ENCODE peak calls at places on chromosomes 4 and X, in nine cellular contexts. G, H, C, Z, P, L, X, I and N are unnamed samples.

GRCh38 chr4:89723096-89723495 is 113.9 kb downstream of the SNCA start:
- DNase-seq in I (no peak), G (no peak), H (no peak), C (no peak), L (no peak), Z (no peak), P (no peak), X (no peak), N (no peak)

GRCh38 chr4:19575959-19576358 is 675.7 kb upstream of the SLIT2 start:
- DNase-seq in Z (no peak), H (no peak), I (no peak), X (no peak), P (no peak), G (no peak), C (no peak), L (no peak), N (no peak)

GRCh38 chr4:120557372-120557771 is 365.2 kb downstream of the PRDM5 start:
- DNase-seq in Z (no peak), G (peak), L (no peak), X (no peak), C (no peak), P (no peak), H (no peak), I (peak), N (no peak)

GRCh38 chr4:186772936-186773335 is 49.3 kb upstream of the FAT1 start:
- DNase-seq in C (no peak), H (no peak), P (no peak), Z (no peak), X (no peak), L (no peak), G (peak), I (peak), N (no peak)

GRCh38 chr4:6523251-6523650 is 50.8 kb upstream of the PPP2R2C start:
- DNase-seq in L (no peak), P (no peak), I (peak), Z (no peak), G (no peak), C (no peak), H (no peak), X (no peak), N (no peak)

GRCh38 chr4:110087116-110087708 is 111.2 kb downstream of the ELOVL6 start:
- DNase-seq in H (no peak), L (no peak), C (no peak), P (no peak), G (peak), X (no peak), I (peak), Z (no peak), N (peak)

GRCh38 chr4:784401-785331 is 41.3 kb downstream of the CPLX1 start:
- DNase-seq in H (no peak), Z (no peak), G (no peak), C (no peak), X (no peak), L (no peak), I (no peak), P (no peak), N (no peak)

GRCh38 chrX:21747523-21747922 is 10.4 kb downstream of the SMPX start:
- DNase-seq in G (no peak), P (peak), X (no peak), H (no peak), L (no peak), I (no peak), C (no peak), Z (no peak), N (no peak)

GRCh38 chr4:77156912-77157858 is at the start of gene CCNG2:
- DNase-seq in C (peak), L (peak), P (peak), Z (peak), H (peak), X (peak), I (peak), G (peak), N (peak)

GRCh38 chr4:107034091-107034698 is 1.9 kb downstream of the DKK2 start:
- DNase-seq in G (peak), C (peak), X (no peak), L (no peak), I (no peak), H (no peak), P (peak), Z (no peak), N (peak)

GRCh38 chr4:112668131-112668530 is 31.2 kb downstream of the LARP7 start:
- DNase-seq in H (no peak), G (no peak), P (peak), L (no peak), I (no peak), X (no peak), Z (no peak), C (no peak), N (no peak)

GRCh38 chr4:1246901-1247810 is 1.8 kb downstream of the CTBP1 start:
- DNase-seq in G (no peak), Z (no peak), C (peak), I (no peak), X (no peak), L (no peak), H (peak), P (peak), N (no peak)

GRCh38 chr4:128858875-128859696 is 49.6 kb downstream of the JADE1 start:
- DNase-seq in C (no peak), Z (no peak), P (no peak), H (no peak), G (peak), L (no peak), X (no peak), I (peak), N (no peak)

GRCh38 chr4:138037716-138038115 is 204.4 kb downstream of the SLC7A11 start:
- DNase-seq in Z (no peak), C (no peak), P (no peak), L (no peak), X (no peak), H (no peak), G (peak), I (peak), N (no peak)

GRCh38 chrX:48684134-48684533 is 535 bp downstream of the WAS start:
- DNase-seq in G (no peak), Z (no peak), I (no peak), X (no peak), P (no peak), H (no peak), C (no peak), L (no peak), N (no peak)

GRCh38 chr4:55397521-55398321 is 2.0 kb downstream of the TMEM165 start:
- DNase-seq in C (no peak), Z (no peak), P (peak), L (no peak), G (peak), X (no peak), I (peak), H (no peak), N (peak)

GRCh38 chr4:27974339-27974738 is 1113.7 kb downstream of the STIM2 start:
- DNase-seq in L (no peak), H (no peak), G (no peak), Z (no peak), I (no peak), C (no peak), P (no peak), X (no peak), N (no peak)

GRCh38 chrX:134745636-134746378 is 87.5 kb upstream of the PLAC1 start:
- DNase-seq in Z (no peak), P (no peak), H (peak), C (no peak), G (no peak), L (no peak), X (no peak), I (no peak), N (no peak)

GRCh38 chr4:19693949-19694597 is 557.6 kb upstream of the SLIT2 start:
- DNase-seq in P (no peak), I (no peak), H (no peak), G (no peak), Z (no peak), C (no peak), L (no peak), X (no peak), N (no peak)

GRCh38 chr4:187541666-187542065 is 453.9 kb upstream of the ZFP42 start:
- DNase-seq in G (no peak), X (no peak), Z (no peak), L (no peak), C (no peak), P (no peak), I (no peak), H (no peak), N (peak)

GRCh38 chrX:86002076-86002896 is 45.1 kb downstream of the CHM start:
- DNase-seq in G (peak), H (peak), C (no peak), P (peak), L (no peak), Z (no peak), I (peak), X (no peak), N (peak)

GRCh38 chrX:149829751-149830191 is 48.0 kb downstream of the MAGEA9 start:
- DNase-seq in I (peak), L (peak), P (peak), X (no peak), H (no peak), C (no peak), Z (peak), G (peak), N (peak)

GRCh38 chrX:69070949-69071650 is 94.2 kb downstream of the PJA1 start:
- DNase-seq in X (no peak), H (no peak), Z (no peak), G (no peak), L (no peak), P (no peak), C (peak), I (no peak), N (no peak)

GRCh38 chrX:23369037-23369436 is 34.4 kb downstream of the PTCHD1 start:
- DNase-seq in P (no peak), C (no peak), L (no peak), H (no peak), X (no peak), Z (no peak), G (no peak), I (no peak), N (no peak)

GRCh38 chrX:151004085-151004484 is 20.9 kb downstream of the HMGB3 start:
- DNase-seq in I (peak), Z (no peak), X (no peak), C (no peak), L (no peak), P (peak), G (no peak), H (no peak), N (no peak)
- TF ChIP-seq CTCF in I (peak), Z (no peak), X (no peak), C (peak), L (no peak), P (peak), G (no peak), H (no peak), N (no peak)

DNA sequence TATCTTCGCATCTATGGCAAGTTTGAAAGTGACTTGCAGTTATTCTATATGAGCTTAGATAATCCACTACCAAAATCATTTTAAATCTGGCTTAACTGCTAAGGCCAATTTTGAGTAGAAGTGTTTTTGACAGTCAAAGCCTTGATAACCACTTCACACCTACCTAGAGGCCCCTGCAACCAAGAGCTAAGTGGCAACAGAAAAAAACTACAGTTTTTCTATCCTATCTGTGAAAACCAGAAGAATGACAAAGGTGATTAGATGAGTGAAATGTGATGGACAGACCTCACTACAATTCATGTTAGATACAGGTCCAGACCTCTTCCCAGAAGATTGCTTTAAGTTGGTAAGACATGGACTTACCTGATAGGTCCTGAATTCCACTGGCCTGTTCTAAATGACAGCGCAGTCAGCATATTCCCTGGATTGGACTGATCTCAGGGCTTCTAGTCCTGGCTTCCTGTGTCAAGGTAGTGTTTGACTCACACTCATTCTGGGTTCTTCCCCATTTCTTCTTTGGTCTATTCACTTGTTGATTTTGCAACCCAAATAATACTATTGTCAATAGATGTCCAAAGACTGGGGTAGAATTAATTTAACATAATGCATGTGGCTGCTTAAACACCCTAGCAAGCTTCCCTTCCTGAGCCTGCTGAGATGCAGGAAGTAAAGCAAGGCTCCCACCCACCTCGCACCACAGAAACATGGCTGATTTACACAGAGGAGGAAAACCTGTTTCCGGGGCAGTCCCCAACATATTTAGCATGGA is 65.1 kb downstream of the PPP3CA start:
- DNase-seq in X (no peak), L (no peak), G (no peak), C (no peak), P (no peak), Z (no peak), H (no peak), I (no peak), N (no peak)
- H3K27ac ChIP-seq in X (no peak), L (no peak), G (no peak), C (no peak), P (no peak), Z (no peak), H (no peak), I (no peak), N (no peak)

GRCh38 chrX:12704706-12705105 is 86.5 kb upstream of the PRPS2 start:
- DNase-seq in L (no peak), G (no peak), I (no peak), C (no peak), Z (no peak), P (no peak), X (no peak), H (no peak), N (no peak)

GRCh38 chrX:12700745-12701144 is 90.5 kb upstream of the PRPS2 start:
- DNase-seq in X (no peak), I (no peak), G (no peak), C (no peak), P (no peak), H (no peak), Z (no peak), L (no peak), N (no peak)

GRCh38 chrX:12701625-12702024 is 89.6 kb upstream of the PRPS2 start:
- DNase-seq in Z (no peak), P (peak), L (no peak), H (peak), X (peak), C (peak), G (peak), I (peak), N (peak)

DNA sequence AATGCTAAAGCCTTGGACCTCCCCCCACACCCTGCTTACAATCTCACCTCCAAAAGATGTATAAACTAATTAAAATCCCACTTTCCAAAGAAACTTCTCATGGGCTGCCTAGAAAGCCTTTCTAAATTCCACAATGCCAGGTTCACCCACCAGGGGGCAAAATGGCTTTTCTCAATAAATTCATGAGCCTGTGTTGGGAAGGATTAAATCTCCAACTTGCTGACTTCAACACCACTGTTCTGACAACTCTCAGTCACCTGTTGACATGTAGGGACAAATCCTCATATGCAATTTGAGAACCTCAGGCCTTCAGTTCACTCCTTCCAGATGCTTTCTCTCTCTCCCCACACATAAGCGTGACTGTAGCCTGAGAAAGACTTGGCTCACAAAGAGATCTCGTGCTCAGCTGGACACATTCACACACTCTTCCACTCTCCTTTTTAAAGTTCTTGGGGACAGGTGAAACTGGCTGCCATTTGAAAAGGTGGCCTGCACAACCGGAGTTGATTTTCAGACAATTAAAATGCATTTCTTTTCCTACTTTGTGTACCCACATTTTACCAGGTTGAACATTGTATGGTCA is 88.6 kb upstream of the PRPS2 start:
- DNase-seq in X (no peak), I (no peak), Z (no peak), P (peak), G (no peak), L (no peak), H (no peak), C (no peak), N (no peak)
- TF ChIP-seq CTCF in X (peak), I (peak), Z (no peak), P (peak), G (peak), L (no peak), H (no peak), C (no peak), N (no peak)

DNA sequence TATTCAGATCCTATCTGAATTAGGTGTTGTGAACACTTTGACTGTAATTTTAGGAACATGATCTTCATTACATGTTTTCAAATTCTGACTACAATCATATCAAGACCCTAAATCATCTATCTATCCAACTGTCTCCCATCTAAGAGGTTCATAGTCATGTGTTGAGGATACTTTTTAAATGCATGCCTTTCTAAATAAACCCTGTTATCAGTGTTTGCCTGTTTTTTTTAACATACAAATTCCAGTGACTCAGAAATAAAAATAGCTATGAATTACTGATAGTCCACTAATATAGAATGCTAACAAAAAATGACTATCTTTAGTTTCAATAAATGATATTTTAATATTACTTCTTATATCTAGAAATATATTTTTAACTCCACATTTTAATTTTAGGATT is 8.0 kb downstream of the RAB28 start:
- DNase-seq in G (no peak), H (no peak), Z (no peak), I (no peak), L (no peak), P (no peak), C (no peak), X (no peak), N (no peak)
- H3K27ac ChIP-seq in G (no peak), H (no peak), Z (no peak), I (no peak), L (no peak), P (no peak), C (no peak), X (no peak), N (no peak)

DNA sequence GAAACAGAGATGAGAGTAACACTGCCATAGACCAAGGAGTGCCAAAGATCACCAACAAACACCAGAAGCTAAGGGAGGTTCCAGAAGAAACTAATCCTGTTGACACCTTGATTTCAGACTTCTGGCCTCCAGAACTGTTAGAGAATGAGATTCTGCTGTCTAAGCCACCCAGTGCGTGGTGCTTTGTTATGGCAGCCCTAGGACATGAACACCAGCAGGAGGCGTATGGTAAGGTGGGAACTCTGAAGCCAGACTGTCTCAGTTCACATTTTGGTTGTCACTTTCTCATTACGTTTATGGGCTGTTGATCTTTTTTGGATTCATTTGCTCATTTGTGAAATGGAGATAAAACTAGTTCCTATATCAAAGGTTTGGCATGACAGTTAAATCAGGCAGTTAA is 142.9 kb downstream of the DCHS2 start:
- DNase-seq in L (no peak), Z (no peak), C (no peak), X (no peak), H (no peak), G (no peak), P (no peak), I (no peak), N (no peak)
- TF ChIP-seq CTCF in L (no peak), Z (no peak), C (no peak), X (no peak), H (no peak), G (no peak), P (peak), I (no peak), N (no peak)

GRCh38 chr4:104022871-104023270 is 303.1 kb upstream of the TACR3 start:
- DNase-seq in I (no peak), G (no peak), C (no peak), X (no peak), P (peak), Z (no peak), L (no peak), H (no peak), N (no peak)
- H3K27ac ChIP-seq in I (no peak), G (no peak), C (no peak), X (no peak), P (no peak), Z (no peak), L (no peak), H (no peak), N (no peak)

GRCh38 chr4:172666711-172667368 is 501.8 kb upstream of the GALNT7 start:
- DNase-seq in I (peak), X (no peak), P (peak), Z (no peak), L (no peak), H (no peak), C (no peak), G (no peak), N (no peak)
- TF ChIP-seq CTCF in I (no peak), X (no peak), P (peak), Z (no peak), L (no peak), H (no peak), C (no peak), G (no peak), N (no peak)

GRCh38 chrX:155026727-155027508 is at the start of gene FUNDC2:
- DNase-seq in L (peak), Z (peak), C (peak), H (peak), I (peak), X (peak), P (peak), G (peak), N (peak)

GRCh38 chrX:155026420-155026726 is 271 bp upstream of the FUNDC2 start:
- DNase-seq in X (peak), H (no peak), G (no peak), C (no peak), L (no peak), I (no peak), Z (no peak), P (no peak), N (no peak)

GRCh38 chrX:155027509-155028066 is 944 bp downstream of the FUNDC2 start:
- DNase-seq in Z (no peak), P (no peak), C (no peak), X (no peak), I (peak), G (peak), L (no peak), H (no peak), N (peak)

GRCh38 chrX:155028749-155029360 is 2.2 kb downstream of the FUNDC2 start:
- DNase-seq in I (peak), H (no peak), L (no peak), C (no peak), X (no peak), P (no peak), Z (no peak), G (peak), N (no peak)

DNA sequence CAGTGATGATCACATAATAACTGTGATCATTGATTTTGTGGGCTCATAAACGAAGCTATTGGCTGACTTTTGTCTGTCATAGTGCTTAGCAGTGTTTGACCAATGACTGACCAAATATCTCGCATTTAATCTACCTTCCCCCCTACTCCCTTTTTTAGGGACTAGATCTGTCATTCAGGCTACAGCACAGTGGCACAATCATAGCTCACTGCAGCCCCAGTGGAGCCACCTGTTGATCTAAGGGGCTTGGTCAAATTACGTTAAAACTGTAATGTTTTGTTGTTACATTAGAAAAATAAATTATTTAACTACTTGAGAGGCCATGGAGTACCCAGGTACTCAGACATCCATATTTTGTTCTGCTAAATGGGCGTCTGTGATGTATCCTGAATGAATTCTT is 1.5 kb downstream of the FUNDC2 start:
- DNase-seq in H (no peak), L (no peak), Z (no peak), C (no peak), P (peak), X (no peak), I (no peak), G (no peak), N (no peak)
- H3K27ac ChIP-seq in H (peak), L (no peak), Z (no peak), C (peak), P (no peak), X (peak), I (no peak), G (peak), N (no peak)